ENCODE peak calls at places on chromosomes 16 and 17, in six cellular contexts. X, G, U, W, I and F are unnamed samples.

GRCh38 chr16:56600398-56600999 is 7.9 kb upstream of the MT2A start:
- DNase-seq in X (peak), G (no peak), U (peak), W (peak), I (peak), F (peak)

GRCh38 chr17:68581863-68582645 is 19.1 kb downstream of the FAM20A start:
- DNase-seq in X (no peak), G (no peak), U (no peak), W (no peak), I (no peak), F (no peak)

GRCh38 chr17:73423159-73423715 is 111.4 kb upstream of the CDC42EP4 start:
- DNase-seq in X (no peak), G (no peak), U (no peak), W (no peak), I (no peak), F (no peak)

GRCh38 chr16:3878610-3879009 is 1.9 kb downstream of the CREBBP start:
- DNase-seq in X (no peak), G (no peak), U (no peak), W (no peak), I (peak), F (no peak)

GRCh38 chr17:8125947-8126305 is 2.0 kb upstream of the HES7 start:
- DNase-seq in X (peak), G (peak), U (peak), W (peak), I (no peak), F (no peak)

GRCh38 chr17:68576811-68577551 is 24.2 kb downstream of the FAM20A start:
- DNase-seq in X (no peak), G (no peak), U (peak), W (no peak), I (no peak), F (no peak)

GRCh38 chr16:86221085-86221484 is 289.2 kb upstream of the FOXF1 start:
- DNase-seq in X (no peak), G (peak), U (no peak), W (no peak), I (no peak), F (no peak)

GRCh38 chr17:35577826-35578194 is 561 bp downstream of the PEX12 start:
- DNase-seq in X (peak), G (no peak), U (peak), W (no peak), I (peak), F (peak)

GRCh38 chr17:63349478-63350000 is 96.6 kb downstream of the CYB561 start:
- DNase-seq in X (no peak), G (no peak), U (peak), W (no peak), I (no peak), F (peak)

GRCh38 chr17:42908872-42909700 is 8.5 kb downstream of the G6PC1 start:
- DNase-seq in X (no peak), G (no peak), U (no peak), W (no peak), I (no peak), F (no peak)

GRCh38 chr17:17355426-17355825 is 52.3 kb downstream of the NT5M start:
- DNase-seq in X (no peak), G (peak), U (no peak), W (no peak), I (no peak), F (no peak)

GRCh38 chr17:83199500-83200201 is 120.2 kb downstream of the METRNL start:
- DNase-seq in X (no peak), G (peak), U (peak), W (peak), I (peak), F (peak)

GRCh38 chr17:75808905-75809621 is 24.5 kb downstream of the UNK start:
- DNase-seq in X (no peak), G (peak), U (peak), W (peak), I (no peak), F (peak)

GRCh38 chr17:73340093-73340596 is 28.3 kb upstream of the CDC42EP4 start:
- DNase-seq in X (peak), G (no peak), U (no peak), W (peak), I (peak), F (peak)

GRCh38 chr17:38883592-38884526 is 14.0 kb downstream of the LASP1 start:
- DNase-seq in X (peak), G (no peak), U (no peak), W (no peak), I (no peak), F (no peak)
- TF ChIP-seq CTCF in X (no peak), G (no peak), U (no peak), W (no peak), I (no peak), F (peak)

GRCh38 chr16:79402356-79402755 is 198.2 kb downstream of the MAF start:
- DNase-seq in X (peak), G (peak), U (peak), W (no peak), I (no peak), F (no peak)

GRCh38 chr16:79401157-79401556 is 199.4 kb downstream of the MAF start:
- DNase-seq in X (no peak), G (no peak), U (no peak), W (no peak), I (no peak), F (no peak)

GRCh38 chr16:79402920-79403319 is 197.6 kb downstream of the MAF start:
- DNase-seq in X (no peak), G (no peak), U (no peak), W (no peak), I (no peak), F (no peak)

GRCh38 chr16:79400462-79401149 is 199.9 kb downstream of the MAF start:
- DNase-seq in X (peak), G (no peak), U (no peak), W (no peak), I (no peak), F (no peak)

DNA sequence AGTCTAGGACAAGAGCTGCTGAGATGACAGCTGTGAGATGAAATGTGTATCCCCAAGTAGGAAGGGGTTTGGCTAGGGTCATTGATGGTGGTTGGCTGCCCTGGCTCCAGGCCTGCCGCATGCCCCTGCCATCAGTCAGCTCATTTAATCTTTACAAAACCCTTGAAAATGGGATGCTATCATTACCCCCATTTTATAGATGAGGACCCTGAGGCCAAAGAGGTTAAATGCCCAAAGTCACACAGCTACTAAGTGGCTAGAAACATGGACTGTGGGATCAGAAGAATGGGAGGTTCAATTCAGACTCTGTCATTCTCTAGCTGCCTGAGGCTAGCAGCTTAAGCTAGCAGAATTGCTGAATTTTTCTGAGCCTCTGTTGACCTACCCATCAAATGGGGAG is 198.8 kb downstream of the MAF start:
- DNase-seq in X (no peak), G (no peak), U (no peak), W (no peak), I (no peak), F (no peak)
- TF ChIP-seq CTCF in X (no peak), G (no peak), U (no peak), W (no peak), I (no peak), F (no peak)

GRCh38 chr16:28822520-28823290 is at the start of gene ATXN2L:
- DNase-seq in X (peak), G (peak), U (peak), W (peak), I (peak), F (peak)
- TF ChIP-seq CTCF in X (no peak), G (no peak), U (no peak), W (no peak), I (no peak), F (no peak)

GRCh38 chr17:15263680-15264079 is 1.4 kb downstream of the PMP22 start:
- DNase-seq in X (no peak), G (no peak), U (no peak), W (no peak), I (no peak), F (no peak)
- TF ChIP-seq CTCF in X (no peak), G (no peak), U (no peak), W (no peak), I (no peak), F (no peak)

GRCh38 chr16:50593410-50594139 is 45.4 kb downstream of the NKD1 start:
- DNase-seq in X (no peak), G (no peak), U (no peak), W (no peak), I (no peak), F (no peak)
- TF ChIP-seq CTCF in X (peak), G (no peak), U (no peak), W (no peak), I (no peak), F (peak)

DNA sequence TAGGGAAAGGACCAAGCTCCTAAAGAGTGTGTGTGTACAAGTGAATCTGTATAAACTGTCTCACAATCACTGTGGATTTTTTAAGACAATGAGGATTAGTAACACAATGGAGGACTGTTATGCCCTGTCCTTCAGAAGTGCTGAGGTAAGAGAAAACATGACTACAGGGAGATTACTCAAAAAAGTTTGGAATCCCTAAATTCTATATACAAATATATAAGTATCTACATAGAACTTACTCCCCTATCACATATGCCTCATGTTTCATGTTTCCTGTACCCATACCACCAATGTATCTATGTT is 81.9 kb downstream of the STH start:
- DNase-seq in X (no peak), G (no peak), U (no peak), W (no peak), I (no peak), F (no peak)
- TF ChIP-seq CTCF in X (no peak), G (no peak), U (no peak), W (no peak), I (no peak), F (no peak)